ENCODE peak calls at places on chromosomes 5 and 9, in five cellular contexts. Q, K, L, N and O are unnamed samples.

GRCh38 chr5:72281764-72282499 is 38.1 kb downstream of the MRPS27 start:
- DNase-seq in Q (peak), K (no peak), L (no peak), N (peak), O (no peak)

GRCh38 chr5:126497506-126497905 is 74.3 kb downstream of the GRAMD2B start:
- DNase-seq in Q (no peak), K (no peak), L (no peak), N (no peak), O (no peak)

GRCh38 chr5:120093178-120093577 is 370.9 kb upstream of the PRR16 start:
- DNase-seq in Q (no peak), K (no peak), L (no peak), N (no peak), O (no peak)

GRCh38 chr9:109950710-109951443 is 170.9 kb downstream of the PALM2AKAP2 start:
- DNase-seq in Q (no peak), K (no peak), L (no peak), N (no peak), O (no peak)

GRCh38 chr5:13987843-13988464 is 43.5 kb upstream of the DNAH5 start:
- DNase-seq in Q (peak), K (no peak), L (peak), N (peak), O (peak)

GRCh38 chr5:125004009-125004408 is 257.6 kb upstream of the ZNF608 start:
- DNase-seq in Q (no peak), K (no peak), L (no peak), N (no peak), O (no peak)

GRCh38 chr9:113530022-113530635 is 66.6 kb downstream of the RGS3 start:
- DNase-seq in Q (no peak), K (peak), L (no peak), N (no peak), O (no peak)

GRCh38 chr9:105912157-105912867 is 218.0 kb downstream of the TMEM38B start:
- DNase-seq in Q (no peak), K (no peak), L (no peak), N (no peak), O (no peak)

GRCh38 chr9:71608021-71608420 is 160.3 kb downstream of the CEMIP2 start:
- DNase-seq in Q (no peak), K (no peak), L (no peak), N (no peak), O (no peak)

GRCh38 chr5:151023651-151024050 is 3.3 kb downstream of the GPX3 start:
- DNase-seq in Q (no peak), K (peak), L (peak), N (peak), O (no peak)

GRCh38 chr5:1466631-1467265 is 21.5 kb upstream of the SLC6A3 start:
- DNase-seq in Q (no peak), K (peak), L (no peak), N (no peak), O (no peak)

GRCh38 chr5:72653586-72653985 is 146.4 kb upstream of the ZNF366 start:
- DNase-seq in Q (no peak), K (no peak), L (peak), N (no peak), O (no peak)

GRCh38 chr5:172958268-172959046 is 767 bp upstream of the RPL26L1 start:
- DNase-seq in Q (peak), K (peak), L (peak), N (peak), O (peak)

GRCh38 chr9:87342743-87343142 is 154.9 kb upstream of the DAPK1 start:
- DNase-seq in Q (no peak), K (peak), L (no peak), N (peak), O (no peak)

GRCh38 chr9:129036923-129037766 is 719 bp downstream of the MIGA2 start:
- DNase-seq in Q (no peak), K (no peak), L (no peak), N (no peak), O (no peak)

GRCh38 chr9:131722260-131722659 is 17.6 kb downstream of the RAPGEF1 start:
- DNase-seq in Q (no peak), K (no peak), L (no peak), N (no peak), O (no peak)
- TF ChIP-seq CTCF in Q (no peak), K (no peak), L (no peak), N (no peak), O (no peak)

DNA sequence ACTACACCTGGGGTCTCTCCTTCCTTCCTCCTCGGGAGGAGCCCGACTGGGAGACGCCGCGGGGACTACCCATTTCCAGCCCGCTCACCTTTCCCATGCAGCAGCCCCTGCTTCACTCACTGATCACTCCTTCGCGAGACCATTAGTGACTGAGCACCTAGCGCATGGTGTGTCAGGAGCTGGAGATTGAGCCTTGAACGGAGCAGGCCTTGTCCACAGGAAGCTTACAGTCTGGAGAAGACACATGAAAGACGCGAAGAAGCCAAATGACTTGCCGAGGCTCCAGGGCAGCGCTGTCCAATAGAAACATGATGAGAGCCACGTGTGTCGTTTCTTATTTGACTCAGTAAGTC is 283 bp upstream of the CFAP90 start:
- DNase-seq in Q (no peak), K (no peak), L (no peak), N (no peak), O (no peak)
- TF ChIP-seq CTCF in Q (no peak), K (no peak), L (no peak), N (no peak), O (no peak)

GRCh38 chr5:147336871-147337270 is 102.0 kb downstream of the STK32A start:
- DNase-seq in Q (no peak), K (no peak), L (no peak), N (no peak), O (no peak)

GRCh38 chr5:147341382-147341781 is 106.6 kb downstream of the STK32A start:
- DNase-seq in Q (no peak), K (no peak), L (no peak), N (no peak), O (no peak)

GRCh38 chr5:147344861-147345260 is 110.0 kb downstream of the STK32A start:
- DNase-seq in Q (no peak), K (no peak), L (no peak), N (no peak), O (no peak)

GRCh38 chr5:147339313-147339712 is 104.5 kb downstream of the STK32A start:
- DNase-seq in Q (no peak), K (no peak), L (no peak), N (no peak), O (no peak)
- TF ChIP-seq CTCF in Q (no peak), K (no peak), L (no peak), N (no peak), O (no peak)

DNA sequence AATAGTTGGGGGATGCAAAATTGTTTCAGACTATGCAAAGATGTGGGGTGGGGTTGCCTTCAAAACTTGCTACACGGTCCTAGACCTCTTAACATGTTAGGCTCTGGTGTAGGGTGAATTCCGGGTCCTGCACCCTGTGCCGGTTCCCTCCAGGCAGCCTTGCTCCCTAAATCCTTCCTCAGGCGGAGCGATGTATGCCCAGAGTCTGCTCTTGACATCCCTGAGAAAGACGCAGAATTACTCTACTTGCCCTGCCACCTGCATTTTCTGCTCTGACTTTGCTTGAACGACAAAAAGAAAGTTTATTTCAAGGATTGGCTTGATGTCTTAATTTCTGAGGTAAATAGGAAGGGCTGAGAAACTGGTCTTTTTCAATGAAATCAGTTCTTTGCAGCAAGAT is 691 bp downstream of the THBS4 start:
- DNase-seq in Q (no peak), K (no peak), L (no peak), N (no peak), O (no peak)
- TF ChIP-seq CTCF in Q (no peak), K (no peak), L (no peak), N (no peak), O (no peak)

GRCh38 chr9:104881991-104882555 is 45.9 kb downstream of the ABCA1 start:
- DNase-seq in Q (no peak), K (no peak), L (no peak), N (no peak), O (no peak)

GRCh38 chr9:104882574-104882973 is 45.4 kb downstream of the ABCA1 start:
- DNase-seq in Q (no peak), K (no peak), L (no peak), N (no peak), O (no peak)

GRCh38 chr9:104875897-104876296 is 52.1 kb downstream of the ABCA1 start:
- DNase-seq in Q (no peak), K (no peak), L (no peak), N (no peak), O (no peak)

GRCh38 chr9:104876587-104876986 is 51.4 kb downstream of the ABCA1 start:
- DNase-seq in Q (no peak), K (no peak), L (no peak), N (no peak), O (no peak)

GRCh38 chr9:104879555-104880318 is 48.2 kb downstream of the ABCA1 start:
- DNase-seq in Q (peak), K (no peak), L (no peak), N (no peak), O (no peak)
- TF ChIP-seq CTCF in Q (no peak), K (no peak), L (no peak), N (no peak), O (no peak)